ENCODE peak calls at places on chromosomes 3 and 15, in four cellular contexts. J, S, V and H are unnamed samples.

GRCh38 chr3:141913150-141913811 is 36.8 kb downstream of the ATP1B3 start:
- DNase-seq in J (no peak), S (peak), V (peak), H (peak)

GRCh38 chr15:37819191-37819590 is 115.2 kb upstream of the TMCO5A start:
- DNase-seq in J (no peak), S (no peak), V (no peak), H (no peak)

GRCh38 chr3:138213373-138214085 is 26.4 kb downstream of the ARMC8 start:
- DNase-seq in J (no peak), S (no peak), V (no peak), H (no peak)

GRCh38 chr3:172101107-172101506 is 61.7 kb downstream of the FNDC3B start:
- DNase-seq in J (no peak), S (peak), V (peak), H (no peak)

GRCh38 chr3:30972449-30972848 is 78.0 kb upstream of the GADL1 start:
- DNase-seq in J (no peak), S (no peak), V (no peak), H (no peak)

GRCh38 chr3:52784931-52785590 is 7.7 kb downstream of the ITIH1 start:
- DNase-seq in J (no peak), S (no peak), V (no peak), H (no peak)

GRCh38 chr3:24410861-24411260 is 83.8 kb downstream of the THRB start:
- DNase-seq in J (peak), S (no peak), V (no peak), H (no peak)

GRCh38 chr3:50623840-50624474 is 7.0 kb downstream of the MAPKAPK3 start:
- DNase-seq in J (no peak), S (no peak), V (no peak), H (no peak)

GRCh38 chr3:131553495-131554247 is 50.9 kb upstream of the MRPL3 start:
- DNase-seq in J (no peak), S (no peak), V (no peak), H (no peak)

GRCh38 chr3:132912416-132912753 is 125.8 kb upstream of the TMEM108 start:
- DNase-seq in J (no peak), S (peak), V (no peak), H (no peak)

GRCh38 chr3:28606283-28606682 is 257.7 kb upstream of the AZI2 start:
- DNase-seq in J (no peak), S (no peak), V (no peak), H (no peak)

GRCh38 chr15:40593130-40593529 is 919 bp upstream of the KNL1 start:
- DNase-seq in J (no peak), S (no peak), V (no peak), H (no peak)

GRCh38 chr3:53005338-53005737 is 40.5 kb downstream of the SFMBT1 start:
- DNase-seq in J (no peak), S (no peak), V (no peak), H (no peak)

GRCh38 chr3:153291052-153291689 is 129.1 kb downstream of the RAP2B start:
- DNase-seq in J (no peak), S (peak), V (peak), H (peak)

GRCh38 chr15:47794266-47794914 is 77.1 kb downstream of the SEMA6D start:
- DNase-seq in J (no peak), S (no peak), V (no peak), H (no peak)

GRCh38 chr3:1082024-1082633 is 10.7 kb upstream of the CNTN6 start:
- DNase-seq in J (no peak), S (no peak), V (peak), H (peak)

GRCh38 chr3:6743067-6743720 is 117.7 kb upstream of the GRM7 start:
- DNase-seq in J (no peak), S (no peak), V (no peak), H (no peak)

GRCh38 chr3:131315162-131315561 is 66.4 kb upstream of the NUDT16 start:
- DNase-seq in J (no peak), S (no peak), V (no peak), H (no peak)

GRCh38 chr3:45362768-45363167 is 25.6 kb upstream of the LARS2 start:
- DNase-seq in J (no peak), S (no peak), V (no peak), H (no peak)

GRCh38 chr3:17157713-17158112 is 273.0 kb downstream of the PLCL2 start:
- DNase-seq in J (no peak), S (no peak), V (no peak), H (no peak)

GRCh38 chr3:50126287-50127211 is 28.6 kb upstream of the SEMA3F start:
- DNase-seq in J (no peak), S (no peak), V (peak), H (no peak)

GRCh38 chr3:81406318-81406717 is 355.1 kb downstream of the GBE1 start:
- DNase-seq in J (no peak), S (no peak), V (no peak), H (no peak)

GRCh38 chr3:136860541-136860940 is 1.5 kb upstream of the NCK1 start:
- DNase-seq in J (no peak), S (peak), V (no peak), H (no peak)

GRCh38 chr3:71690222-71690821 is 34.9 kb downstream of the EIF4E3 start:
- DNase-seq in J (no peak), S (no peak), V (no peak), H (no peak)

GRCh38 chr3:53809267-53809666 is 37.0 kb downstream of the CHDH start:
- DNase-seq in J (no peak), S (no peak), V (no peak), H (no peak)

GRCh38 chr3:126472277-126473006 is 3.2 kb downstream of the ZXDC start:
- DNase-seq in J (no peak), S (peak), V (peak), H (peak)

GRCh38 chr3:187567026-187567425 is 103.2 kb downstream of the SST start:
- DNase-seq in J (no peak), S (no peak), V (no peak), H (no peak)

GRCh38 chr3:195835791-195836190 is 24.1 kb upstream of the MUC4 start:
- DNase-seq in J (no peak), S (no peak), V (no peak), H (no peak)

GRCh38 chr3:117868766-117869165 is 1159.2 kb downstream of the TUSC7 start:
- DNase-seq in J (no peak), S (no peak), V (no peak), H (no peak)

GRCh38 chr3:183193762-183194701 is 31.5 kb upstream of the LAMP3 start:
- DNase-seq in J (no peak), S (no peak), V (no peak), H (no peak)

GRCh38 chr3:187139126-187139894 is at the start of gene RPL39L:
- DNase-seq in J (peak), S (peak), V (no peak), H (peak)

GRCh38 chr3:138389841-138390581 is 41.6 kb downstream of the MRAS start:
- DNase-seq in J (no peak), S (no peak), V (peak), H (no peak)

GRCh38 chr3:176302271-176302670 is 895.0 kb downstream of the TBL1XR1 start:
- DNase-seq in J (no peak), S (no peak), V (no peak), H (no peak)

GRCh38 chr3:48314542-48314941 is 18.9 kb downstream of the SPINK8 start:
- DNase-seq in J (no peak), S (no peak), V (no peak), H (no peak)

GRCh38 chr3:185270262-185270955 is 16.6 kb upstream of the EHHADH start:
- DNase-seq in J (peak), S (peak), V (peak), H (peak)

GRCh38 chr15:55823191-55823670 is 80.3 kb upstream of the PRTG start:
- DNase-seq in J (no peak), S (no peak), V (no peak), H (peak)
- TF ChIP-seq ELF4 in J (no peak), S (no peak), V (no peak), H (no peak)

DNA sequence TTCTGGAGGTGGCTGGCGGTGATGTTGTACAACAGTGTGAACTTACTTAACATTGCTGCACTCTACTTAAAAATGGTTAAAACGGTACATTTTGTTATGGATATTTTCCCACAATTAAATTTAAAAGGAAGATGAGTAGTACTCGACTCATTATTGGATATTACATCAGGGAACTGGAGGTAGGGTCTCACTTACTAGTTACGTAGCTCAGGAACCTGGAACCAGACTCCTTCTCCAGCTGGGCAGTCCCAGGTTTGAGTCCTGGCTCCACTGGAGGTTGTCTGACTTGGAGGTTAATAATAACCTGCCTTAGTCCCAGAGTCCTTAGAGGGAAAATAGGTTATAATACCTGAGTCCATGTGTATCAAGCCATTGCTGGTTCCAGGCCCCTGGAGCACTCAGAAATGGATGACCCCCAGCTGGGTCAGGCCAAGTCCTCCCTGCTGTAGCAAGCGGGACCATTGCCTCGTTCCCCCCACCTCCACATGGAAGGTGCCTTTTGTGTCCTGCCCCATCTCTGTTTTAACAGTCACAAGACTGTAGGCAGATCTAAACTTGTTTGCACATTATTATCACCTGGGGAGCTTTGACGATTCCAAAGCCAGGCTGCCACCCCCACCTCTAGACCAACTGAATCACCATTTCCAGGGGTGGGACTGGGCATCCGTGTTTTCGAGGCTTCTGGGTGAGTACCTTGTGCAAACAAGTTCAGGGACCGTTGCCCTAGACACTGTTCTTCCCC is 126.6 kb downstream of the IGF1R start:
- DNase-seq in J (no peak), S (no peak), V (peak), H (no peak)
- TF ChIP-seq ELF4 in J (no peak), S (no peak), V (no peak), H (no peak)

GRCh38 chr3:46540550-46540949 is 25.6 kb downstream of the LRRC2 start:
- DNase-seq in J (no peak), S (no peak), V (no peak), H (no peak)

GRCh38 chr3:46539443-46540005 is 26.6 kb downstream of the LRRC2 start:
- DNase-seq in J (no peak), S (no peak), V (no peak), H (no peak)

GRCh38 chr3:46537789-46538188 is 28.3 kb downstream of the LRRC2 start:
- DNase-seq in J (no peak), S (no peak), V (no peak), H (no peak)

GRCh38 chr3:46537316-46537715 is 28.8 kb downstream of the LRRC2 start:
- DNase-seq in J (no peak), S (no peak), V (no peak), H (no peak)

GRCh38 chr3:46538803-46539442 is 27.2 kb downstream of the LRRC2 start:
- DNase-seq in J (no peak), S (no peak), V (no peak), H (no peak)
- TF ChIP-seq ELF4 in J (no peak), S (no peak), V (no peak), H (no peak)

DNA sequence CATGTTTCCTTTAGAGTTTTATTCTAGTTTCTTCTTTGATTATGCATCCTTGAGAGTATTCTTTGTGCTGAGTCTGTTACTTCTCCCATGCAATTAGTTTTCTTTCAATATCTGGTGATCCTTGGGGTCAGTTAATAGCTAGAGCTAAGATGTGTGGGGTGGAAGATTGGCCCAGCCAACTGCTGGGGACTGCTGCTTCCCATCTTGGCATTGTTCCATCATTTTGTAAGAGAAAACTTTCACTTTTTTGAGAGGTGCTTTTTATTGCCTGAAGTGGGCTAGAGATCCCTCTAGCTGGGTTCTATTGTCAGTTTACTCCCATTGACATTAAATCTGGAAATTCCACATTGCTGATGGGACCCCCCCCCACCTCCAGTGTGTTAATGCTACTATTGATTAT is 15.4 kb downstream of the BCL2L10 start:
- DNase-seq in J (no peak), S (no peak), V (no peak), H (no peak)
- TF ChIP-seq ELF4 in J (no peak), S (no peak), V (no peak), H (no peak)

DNA sequence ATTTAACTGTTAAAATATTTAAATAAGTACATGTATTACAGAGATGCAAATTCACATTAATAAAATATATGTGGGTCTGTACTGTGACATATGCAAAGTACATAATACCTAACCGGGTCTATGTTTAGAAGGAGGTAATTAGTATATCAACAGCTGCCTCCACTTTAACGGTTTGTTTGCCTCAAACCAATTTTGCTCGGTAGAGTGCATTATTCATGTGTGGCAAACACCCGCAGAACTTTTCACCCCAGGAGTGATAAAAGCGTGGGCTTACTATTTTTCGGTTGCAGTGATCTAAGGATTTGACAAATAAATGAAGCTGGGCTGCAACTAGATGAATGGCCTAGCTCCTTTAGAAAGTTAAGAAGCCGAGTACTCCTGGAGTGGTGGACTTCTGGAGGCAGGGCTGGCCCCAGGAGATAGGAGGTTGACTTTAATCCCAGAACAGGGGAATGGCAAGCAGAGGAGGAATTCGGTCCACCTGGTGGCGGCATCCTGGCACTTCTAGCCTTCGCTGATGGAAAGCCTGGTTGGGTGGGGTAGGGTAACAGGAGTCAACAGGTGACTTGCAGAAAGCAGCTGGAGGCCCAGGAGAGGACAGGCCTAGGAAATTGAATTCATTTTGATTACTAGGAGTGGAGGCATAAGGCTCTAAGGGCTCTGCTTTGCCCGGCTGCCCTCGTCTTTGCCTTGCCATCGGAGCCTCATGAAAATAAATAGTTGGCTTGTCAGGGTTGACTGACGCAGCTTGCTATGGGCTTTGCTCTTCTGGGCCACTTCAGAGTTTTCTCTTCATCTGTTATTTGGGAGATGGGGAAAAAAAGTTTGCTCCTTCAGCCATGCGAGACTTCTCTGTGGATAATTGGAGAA is 2.4 kb downstream of the SLCO3A1 start:
- DNase-seq in J (peak), S (no peak), V (peak), H (peak)
- TF ChIP-seq ELF4 in J (no peak), S (no peak), V (no peak), H (no peak)

GRCh38 chr3:123042413-123042812 is 14.8 kb upstream of the SEMA5B start:
- DNase-seq in J (no peak), S (no peak), V (no peak), H (no peak)
- TF ChIP-seq ELF4 in J (no peak), S (no peak), V (no peak), H (no peak)

DNA sequence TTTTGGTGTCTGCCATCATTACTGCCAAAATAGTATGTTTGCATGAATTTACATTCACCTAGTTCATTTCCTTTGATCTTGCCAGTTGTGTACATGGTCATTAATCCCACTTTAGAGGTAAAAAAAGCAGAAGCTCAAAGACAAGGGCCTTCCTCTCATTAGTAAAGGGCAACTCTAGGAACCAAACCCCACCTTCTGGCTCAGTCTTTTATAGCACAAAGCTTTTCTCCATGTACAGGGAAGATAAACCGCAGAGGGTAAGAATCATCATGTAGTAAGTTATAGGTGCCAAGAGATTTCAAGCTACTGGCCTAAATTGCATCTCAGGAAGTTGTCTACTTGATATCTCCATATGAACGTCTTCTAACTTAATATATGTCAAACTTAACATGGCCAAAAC is 19.3 kb upstream of the SPG21 start:
- DNase-seq in J (no peak), S (peak), V (no peak), H (no peak)
- TF ChIP-seq ELF4 in J (no peak), S (no peak), V (no peak), H (no peak)

GRCh38 chr3:119294889-119295769 is 946 bp downstream of the ARHGAP31 start:
- DNase-seq in J (peak), S (no peak), V (no peak), H (peak)

GRCh38 chr3:119293761-119294401 is at the start of gene ARHGAP31:
- DNase-seq in J (peak), S (peak), V (peak), H (peak)

GRCh38 chr3:119293105-119293683 is 989 bp upstream of the ARHGAP31 start:
- DNase-seq in J (no peak), S (no peak), V (no peak), H (no peak)

GRCh38 chr3:119295816-119296484 is 1.8 kb downstream of the ARHGAP31 start:
- DNase-seq in J (no peak), S (no peak), V (no peak), H (no peak)

DNA sequence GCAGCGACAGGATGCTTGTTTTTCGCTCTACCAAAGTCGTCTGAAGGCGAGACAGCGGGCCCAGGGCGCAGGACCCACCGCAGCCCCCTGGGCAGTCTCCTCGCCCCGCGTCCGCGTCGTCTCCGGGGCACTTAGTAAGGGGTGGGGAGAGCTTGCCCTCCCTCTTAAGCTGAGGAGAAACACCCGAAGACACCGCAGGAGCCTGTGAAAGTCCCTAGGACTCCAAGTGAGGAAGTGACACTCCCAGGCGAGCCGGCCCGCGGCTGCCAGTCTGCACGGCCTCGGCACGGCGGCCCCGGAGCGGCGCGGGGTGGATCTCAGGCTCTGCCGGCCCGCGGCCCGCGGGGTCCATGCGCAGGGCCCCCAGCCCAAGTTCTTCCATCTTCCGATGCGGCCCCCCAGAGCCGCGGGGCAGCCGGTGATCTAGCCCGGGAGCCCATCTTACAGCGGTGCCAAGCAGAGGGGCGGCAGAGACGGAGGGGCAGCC is 262 bp downstream of the ARHGAP31 start:
- DNase-seq in J (no peak), S (no peak), V (no peak), H (peak)
- TF ChIP-seq ELF4 in J (no peak), S (no peak), V (no peak), H (no peak)